ENCODE peak calls at places on chromosomes 16 and 17, in five cellular contexts. D is lower leg skin, P is EH, B is NCI-H2081, K is frontal cortex. X is an unnamed sample.

GRCh38 chr17:71975998-71976649 is 144.7 kb upstream of the SOX9 start:
- DNase-seq in P (peak), K (peak), D (peak), B (no peak), X (peak)

GRCh38 chr16:57701759-57702371 is 7.3 kb downstream of the DRC7 start:
- DNase-seq in K (no peak), B (no peak), D (no peak), P (no peak), X (no peak)

GRCh38 chr16:66472961-66473610 is 46.0 kb downstream of the BEAN1 start:
- DNase-seq in B (no peak), D (no peak), P (no peak), K (no peak), X (no peak)

GRCh38 chr17:80763293-80763867 is 218.7 kb downstream of the RPTOR start:
- DNase-seq in K (no peak), D (no peak), P (no peak), B (no peak), X (no peak)

GRCh38 chr17:45889579-45889978 is 4.8 kb upstream of the MAPT start:
- DNase-seq in B (no peak), D (no peak), K (no peak), P (no peak), X (no peak)

GRCh38 chr16:68373528-68374250 is 62.9 kb downstream of the PRMT7 start:
- DNase-seq in P (no peak), D (no peak), B (no peak), K (no peak), X (no peak)

GRCh38 chr17:67004191-67004590 is 39.7 kb downstream of the CACNG4 start:
- DNase-seq in P (no peak), D (no peak), K (peak), B (no peak), X (no peak)

GRCh38 chr16:265711-266110 is 10.0 kb downstream of the RGS11 start:
- DNase-seq in K (no peak), P (no peak), B (no peak), D (no peak), X (no peak)

GRCh38 chr17:19650826-19651225 is 2.3 kb downstream of the ALDH3A2 start:
- DNase-seq in B (no peak), P (peak), K (no peak), D (no peak), X (no peak)

GRCh38 chr16:73063284-73063733 is 15.4 kb upstream of the ZFHX3 start:
- DNase-seq in P (no peak), D (no peak), B (no peak), K (no peak), X (no peak)

GRCh38 chr16:81035975-81036750 is 521 bp downstream of the ATMIN start:
- DNase-seq in B (no peak), D (no peak), K (peak), P (peak), X (peak)

GRCh38 chr16:58317608-58318152 is 22.9 kb upstream of the PRSS54 start:
- DNase-seq in K (no peak), B (no peak), D (no peak), P (no peak), X (no peak)

GRCh38 chr16:88529596-88529995 is 40.6 kb upstream of the ZC3H18 start:
- DNase-seq in P (no peak), D (no peak), K (no peak), B (no peak), X (no peak)

GRCh38 chr16:1991135-1991551 is 1.4 kb downstream of the SYNGR3 start:
- DNase-seq in B (no peak), K (no peak), D (no peak), P (no peak), X (no peak)

GRCh38 chr16:88941933-88942909 is 34.8 kb downstream of the CBFA2T3 start:
- DNase-seq in K (peak), P (peak), D (no peak), B (no peak), X (peak)

GRCh38 chr16:81703177-81704155 is 75.6 kb upstream of the PLCG2 start:
- DNase-seq in P (peak), K (no peak), D (no peak), B (no peak), X (peak)

GRCh38 chr17:40021471-40021961 is 6.3 kb downstream of the CSF3 start:
- DNase-seq in D (no peak), K (no peak), B (no peak), P (peak), X (peak)

GRCh38 chr16:29023279-29024278 is 38.7 kb downstream of the LAT start:
- DNase-seq in P (peak), K (no peak), B (no peak), D (no peak), X (no peak)

GRCh38 chr16:57938936-57939871 is 31.7 kb downstream of the CNGB1 start:
- DNase-seq in K (no peak), D (peak), P (peak), B (no peak), X (no peak)

GRCh38 chr17:77235370-77236080 is 94.8 kb downstream of the SEC14L1 start:
- DNase-seq in P (peak), K (no peak), B (no peak), D (peak), X (peak)

GRCh38 chr16:90018297-90019200 is 707 bp downstream of the DBNDD1 start:
- DNase-seq in B (no peak), P (no peak), K (no peak), D (no peak), X (no peak)

GRCh38 chr16:68869492-68870084 is 26.3 kb downstream of the TANGO6 start:
- DNase-seq in B (no peak), D (no peak), K (no peak), P (no peak), X (no peak)

GRCh38 chr17:69406906-69407305 is 7.6 kb upstream of the MAP2K6 start:
- DNase-seq in D (no peak), B (no peak), P (peak), K (no peak), X (no peak)

GRCh38 chr17:3919123-3919624 is 2.9 kb upstream of the P2RX1 start:
- DNase-seq in D (no peak), B (no peak), K (no peak), P (no peak), X (no peak)